ENCODE peak calls at places on chromosomes 6 and 20, in four cellular contexts. W is EL, Z is Right ventricle myocardium superior, M is bronchial epithelial cell. G is an unnamed sample.

GRCh38 chr6:166032366-166033171 is 135.1 kb downstream of the TBXT start:
- DNase-seq in M (no peak), W (peak), Z (peak), G (peak)

GRCh38 chr20:31516651-31517050 is 2.4 kb downstream of the HM13 start:
- DNase-seq in M (no peak), W (no peak), Z (no peak), G (no peak)

GRCh38 chr6:42451595-42452170 is at the start of gene TRERF1:
- DNase-seq in M (peak), Z (peak), W (peak), G (peak)

GRCh38 chr20:47681977-47682812 is 103.1 kb downstream of the SULF2 start:
- DNase-seq in M (no peak), Z (peak), W (peak), G (no peak)

GRCh38 chr20:53281557-53282117 is 309.5 kb downstream of the TSHZ2 start:
- DNase-seq in W (no peak), Z (no peak), M (no peak), G (no peak)

GRCh38 chr6:139981066-139981624 is 606.7 kb upstream of the CITED2 start:
- DNase-seq in M (peak), W (peak), Z (no peak), G (no peak)

GRCh38 chr6:159044899-159045727 is at the start of gene TAGAP:
- DNase-seq in M (no peak), W (peak), Z (peak), G (no peak)

GRCh38 chr20:50587291-50587961 is 77.2 kb downstream of the PTPN1 start:
- DNase-seq in W (no peak), M (no peak), Z (peak), G (no peak)

G was measured in RKO.